ENCODE peak calls at places on chromosome 2, in six cellular contexts. H is EL, U is midbrain, Q is sigmoid colon, P is HCEC 1CT, J is AG04450. S is an unnamed sample.

GRCh38 chr2:219037783-219038549 is 3.4 kb downstream of the CFAP65 start:
- DNase-seq in H (no peak), U (no peak), Q (no peak), P (no peak), J (no peak), S (no peak)

GRCh38 chr2:119240311-119241204 is 16.9 kb downstream of the STEAP3 start:
- DNase-seq in H (peak), U (peak), Q (no peak), P (peak), J (no peak), S (no peak)

GRCh38 chr2:10873171-10873570 is 38.6 kb upstream of the KCNF1 start:
- DNase-seq in H (no peak), U (no peak), Q (no peak), P (no peak), J (no peak), S (no peak)

GRCh38 chr2:207226671-207227061 is 60.9 kb upstream of the KLF7 start:
- DNase-seq in H (no peak), U (no peak), Q (no peak), P (no peak), J (no peak), S (no peak)

GRCh38 chr2:8582850-8583399 is 98.9 kb upstream of the ID2 start:
- DNase-seq in H (no peak), U (no peak), Q (no peak), P (no peak), J (no peak), S (no peak)

GRCh38 chr2:85174943-85175342 is 41.8 kb downstream of the TCF7L1 start:
- DNase-seq in H (no peak), U (no peak), Q (no peak), P (no peak), J (no peak), S (no peak)

GRCh38 chr2:186060744-186061143 is 322.1 kb downstream of the FSIP2 start:
- DNase-seq in H (no peak), U (no peak), Q (no peak), P (peak), J (no peak), S (no peak)

GRCh38 chr2:240626531-240627300 is 1.4 kb downstream of the GPR35 start:
- DNase-seq in H (no peak), U (no peak), Q (peak), P (no peak), J (no peak), S (no peak)

GRCh38 chr2:164766217-164766616 is 75.4 kb downstream of the COBLL1 start:
- DNase-seq in H (no peak), U (no peak), Q (no peak), P (no peak), J (no peak), S (no peak)

GRCh38 chr2:200913654-200914053 is 24.5 kb downstream of the NIF3L1 start:
- DNase-seq in H (peak), U (no peak), Q (no peak), P (peak), J (no peak), S (no peak)

GRCh38 chr2:159010340-159010739 is 41.9 kb downstream of the TANC1 start:
- DNase-seq in H (peak), U (no peak), Q (no peak), P (peak), J (no peak), S (no peak)

GRCh38 chr2:383888-384287 is 96.0 kb upstream of the ALKAL2 start:
- DNase-seq in H (no peak), U (no peak), Q (no peak), P (no peak), J (no peak), S (no peak)

S was measured in putamen.